ENCODE peak calls at places on chromosomes 13 and 19, in four cellular contexts. One of them, this sample, is unnamed.
A peak's percentile ranks its signal among the peaks of the same experiment; 100 is the strongest.

GRCh38 chr19:38557205-38557799 is 60.5 kb downstream of the MAP4K1 start:
- DNase-seq in HCT116: no peak
- DNase-seq in GM12878: peak; percentile 85
- DNase-seq in HepG2: no peak
- DNase-seq in this sample: no peak

GRCh38 chr13:109998808-109999528 is 212.6 kb upstream of the IRS2 start:
- DNase-seq in HCT116: no peak
- DNase-seq in HepG2: no peak
- DNase-seq in GM12878: no peak
- DNase-seq in this sample: no peak

GRCh38 chr13:113052206-113052605 is 53.4 kb upstream of the F7 start:
- DNase-seq in HepG2: no peak
- DNase-seq in GM12878: no peak
- DNase-seq in HCT116: no peak
- DNase-seq in this sample: no peak

GRCh38 chr19:34295103-34295502 is 40.7 kb downstream of the GARRE1 start:
- DNase-seq in HepG2: no peak
- DNase-seq in GM12878: no peak
- DNase-seq in HCT116: no peak
- DNase-seq in this sample: no peak

GRCh38 chr19:1933942-1934341 is 7.0 kb upstream of the CSNK1G2 start:
- DNase-seq in GM12878: no peak
- DNase-seq in HepG2: no peak
- DNase-seq in HCT116: no peak
- DNase-seq in this sample: no peak

GRCh38 chr13:36323951-36324566 is 22.1 kb downstream of the SPART start:
- DNase-seq in HepG2: peak; percentile 29
- DNase-seq in GM12878: no peak
- DNase-seq in HCT116: no peak
- DNase-seq in this sample: no peak

GRCh38 chr19:15577184-15577771 is 37.7 kb upstream of the CYP4F8 start:
- DNase-seq in HCT116: no peak
- DNase-seq in GM12878: no peak
- DNase-seq in HepG2: no peak
- DNase-seq in this sample: no peak

GRCh38 chr19:31175564-31176348 is 173.5 kb downstream of the TSHZ3 start:
- DNase-seq in HCT116: no peak
- DNase-seq in GM12878: no peak
- DNase-seq in HepG2: no peak
- DNase-seq in this sample: no peak

GRCh38 chr13:73913043-73913740 is 221.0 kb downstream of the KLF12 start:
- DNase-seq in HepG2: no peak
- DNase-seq in HCT116: no peak
- DNase-seq in GM12878: no peak
- DNase-seq in this sample: no peak

DNA sequence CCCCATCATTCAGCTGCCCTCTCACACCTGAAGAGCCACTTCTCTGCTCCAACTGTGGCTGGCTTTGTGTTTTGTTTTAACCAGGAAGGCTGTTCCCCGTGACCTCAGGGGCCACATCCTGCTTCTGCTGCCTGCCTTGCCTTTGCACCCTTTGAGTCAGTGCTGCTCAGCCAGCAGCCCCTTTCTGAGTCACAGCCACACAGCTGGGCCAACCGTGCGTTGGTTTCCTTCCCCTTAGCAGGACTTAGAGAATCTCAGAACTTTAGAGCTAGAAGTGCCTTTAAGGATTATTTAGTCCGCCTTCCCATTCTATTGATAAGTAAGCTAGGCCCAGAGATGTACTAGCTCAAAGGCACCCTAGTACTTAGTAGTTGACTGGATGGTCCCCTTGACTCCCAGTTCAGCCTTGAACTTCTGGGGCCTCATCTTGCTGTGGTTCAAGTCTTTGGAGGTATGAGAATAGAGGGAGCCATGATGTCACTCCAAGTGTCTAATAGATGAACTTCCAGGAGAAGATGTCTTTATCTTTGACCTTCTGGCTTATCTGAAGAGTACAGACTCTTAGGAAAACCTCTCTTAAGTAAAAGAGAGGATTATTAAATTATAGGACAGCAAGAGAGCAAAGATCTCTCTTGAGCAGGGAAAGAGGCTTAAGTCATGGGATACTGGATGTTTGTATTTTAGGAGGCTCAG is 8.0 kb downstream of the RGCC start:
- DNase-seq in GM12878: peak; percentile 88
- DNase-seq in HCT116: no peak
- DNase-seq in HepG2: no peak
- DNase-seq in this sample: no peak
- TF ChIP-seq JUND in GM12878: peak; percentile 9
- TF ChIP-seq JUND in HCT116: no peak
- TF ChIP-seq JUND in HepG2: no peak
- TF ChIP-seq JUND in this sample: no peak

GRCh38 chr19:32653626-32653968 is 21.4 kb downstream of the ANKRD27 start:
- DNase-seq in HCT116: no peak
- DNase-seq in HepG2: no peak
- DNase-seq in GM12878: no peak
- DNase-seq in this sample: no peak

GRCh38 chr19:32658075-32658474 is 16.9 kb downstream of the ANKRD27 start:
- DNase-seq in GM12878: no peak
- DNase-seq in HCT116: no peak
- DNase-seq in HepG2: no peak
- DNase-seq in this sample: no peak

GRCh38 chr19:32662186-32662585 is 12.8 kb downstream of the ANKRD27 start:
- DNase-seq in GM12878: no peak
- DNase-seq in HCT116: no peak
- DNase-seq in HepG2: no peak
- DNase-seq in this sample: no peak

GRCh38 chr19:32661318-32661717 is 13.7 kb downstream of the ANKRD27 start:
- DNase-seq in HCT116: no peak
- DNase-seq in HepG2: peak; percentile 37
- DNase-seq in GM12878: no peak
- DNase-seq in this sample: no peak

GRCh38 chr19:32658527-32658926 is 16.5 kb downstream of the ANKRD27 start:
- DNase-seq in HCT116: no peak
- DNase-seq in HepG2: no peak
- DNase-seq in GM12878: no peak
- DNase-seq in this sample: no peak
- TF ChIP-seq JUND in HCT116: no peak
- TF ChIP-seq JUND in HepG2: no peak
- TF ChIP-seq JUND in GM12878: no peak
- TF ChIP-seq JUND in this sample: no peak

GRCh38 chr13:75129331-75129730 is 352.6 kb downstream of the TBC1D4 start:
- DNase-seq in GM12878: no peak
- DNase-seq in HCT116: no peak
- DNase-seq in HepG2: no peak
- DNase-seq in this sample: no peak
- TF ChIP-seq JUND in GM12878: no peak
- TF ChIP-seq JUND in HCT116: no peak
- TF ChIP-seq JUND in HepG2: no peak
- TF ChIP-seq JUND in this sample: no peak

GRCh38 chr13:99085139-99085845 is 107.4 kb upstream of the DOCK9 start:
- DNase-seq in HepG2: no peak
- DNase-seq in GM12878: no peak
- DNase-seq in HCT116: no peak
- DNase-seq in this sample: peak; percentile 57
- TF ChIP-seq JUND in HepG2: no peak
- TF ChIP-seq JUND in GM12878: no peak
- TF ChIP-seq JUND in HCT116: no peak
- TF ChIP-seq JUND in this sample: no peak